ENCODE peak calls at places on chromosome 14, in six cellular contexts. L, M, H, G, P and B are unnamed samples.

GRCh38 chr14:100132161-100132902 is 27.1 kb downstream of the DEGS2 start:
- DNase-seq in L (no peak), M (no peak), H (peak), G (no peak), P (peak), B (peak)

GRCh38 chr14:89221109-89221508 is 195.9 kb downstream of the FOXN3 start:
- DNase-seq in L (no peak), M (no peak), H (peak), G (no peak), P (peak), B (no peak)

GRCh38 chr14:32077081-32078029 is at the start of gene ARHGAP5:
- DNase-seq in L (peak), M (peak), H (peak), G (peak), P (no peak), B (peak)

GRCh38 chr14:61568572-61569011 is 126.7 kb upstream of the HIF1A start:
- DNase-seq in L (peak), M (peak), H (no peak), G (peak), P (no peak), B (peak)

GRCh38 chr14:96090441-96091148 is 51.4 kb downstream of the C14orf132 start:
- DNase-seq in L (no peak), M (no peak), H (peak), G (no peak), P (peak), B (no peak)

GRCh38 chr14:101069666-101070362 is 166.3 kb upstream of the RTL1 start:
- DNase-seq in L (no peak), M (no peak), H (no peak), G (no peak), P (no peak), B (no peak)

GRCh38 chr14:70660967-70661871 is 19.5 kb downstream of the TTC9 start:
- DNase-seq in L (no peak), M (no peak), H (no peak), G (no peak), P (no peak), B (no peak)

GRCh38 chr14:28264306-28264705 is 502.3 kb upstream of the FOXG1 start:
- DNase-seq in L (no peak), M (no peak), H (peak), G (no peak), P (no peak), B (no peak)

GRCh38 chr14:72736348-72736747 is 157.6 kb downstream of the DPF3 start:
- DNase-seq in L (no peak), M (no peak), H (peak), G (no peak), P (peak), B (peak)

GRCh38 chr14:60732840-60733483 is 1.6 kb upstream of the MNAT1 start:
- DNase-seq in L (no peak), M (no peak), H (no peak), G (no peak), P (no peak), B (no peak)

GRCh38 chr14:95413289-95414215 is 93.8 kb upstream of the CLMN start:
- DNase-seq in L (no peak), M (no peak), H (no peak), G (no peak), P (no peak), B (no peak)

GRCh38 chr14:100591453-100592371 is 4.5 kb upstream of the BEGAIN start:
- DNase-seq in L (no peak), M (no peak), H (no peak), G (no peak), P (no peak), B (no peak)

GRCh38 chr14:23564181-23564812 is 3.3 kb downstream of the AP1G2 start:
- DNase-seq in L (no peak), M (no peak), H (no peak), G (no peak), P (no peak), B (no peak)

GRCh38 chr14:54713364-54713763 is 146.4 kb downstream of the SAMD4A start:
- DNase-seq in L (no peak), M (no peak), H (no peak), G (no peak), P (peak), B (no peak)

GRCh38 chr14:99838555-99839193 is 45.5 kb downstream of the EML1 start:
- DNase-seq in L (peak), M (no peak), H (peak), G (no peak), P (peak), B (no peak)

GRCh38 chr14:53032161-53032803 is 81.4 kb upstream of the FERMT2 start:
- DNase-seq in L (no peak), M (no peak), H (peak), G (no peak), P (peak), B (peak)

GRCh38 chr14:22837750-22838538 is 1.6 kb downstream of the MMP14 start:
- DNase-seq in L (no peak), M (peak), H (peak), G (no peak), P (peak), B (peak)

GRCh38 chr14:99215277-99215676 is 56.7 kb downstream of the BCL11B start:
- DNase-seq in L (no peak), M (no peak), H (peak), G (no peak), P (peak), B (peak)

GRCh38 chr14:48129472-48129871 is 454.1 kb upstream of the MDGA2 start:
- DNase-seq in L (no peak), M (no peak), H (no peak), G (no peak), P (no peak), B (no peak)

GRCh38 chr14:73949752-73950734 is at the start of the genes COQ6 and FAM161B:
- DNase-seq in L (peak), M (peak), H (peak), G (peak), P (peak), B (peak)

GRCh38 chr14:37594238-37594915 is 672 bp downstream of the FOXA1 start:
- DNase-seq in L (peak), M (peak), H (peak), G (no peak), P (peak), B (peak)

GRCh38 chr14:99352688-99353280 is 80.8 kb upstream of the BCL11B start:
- DNase-seq in L (no peak), M (no peak), H (no peak), G (no peak), P (no peak), B (no peak)

GRCh38 chr14:100428727-100429126 is 105.6 kb downstream of the SLC25A47 start:
- DNase-seq in L (no peak), M (no peak), H (peak), G (no peak), P (peak), B (peak)

GRCh38 chr14:54610051-54610977 is 43.4 kb downstream of the SAMD4A start:
- DNase-seq in L (no peak), M (no peak), H (peak), G (no peak), P (peak), B (no peak)

GRCh38 chr14:67524152-67524963 is 8.7 kb upstream of the PLEKHH1 start:
- DNase-seq in L (no peak), M (no peak), H (peak), G (no peak), P (no peak), B (peak)

GRCh38 chr14:89720076-89720687 is 234.3 kb downstream of the EFCAB11 start:
- DNase-seq in L (no peak), M (no peak), H (no peak), G (no peak), P (no peak), B (no peak)

GRCh38 chr14:54769955-54770863 is 132.4 kb downstream of the GCH1 start:
- DNase-seq in L (no peak), M (no peak), H (no peak), G (no peak), P (no peak), B (no peak)

GRCh38 chr14:51552275-51552674 is 99.4 kb upstream of the FRMD6 start:
- DNase-seq in L (peak), M (no peak), H (no peak), G (no peak), P (no peak), B (peak)
- TF ChIP-seq CTCF in L (no peak), M (no peak), H (no peak), G (no peak), P (no peak), B (no peak)

DNA sequence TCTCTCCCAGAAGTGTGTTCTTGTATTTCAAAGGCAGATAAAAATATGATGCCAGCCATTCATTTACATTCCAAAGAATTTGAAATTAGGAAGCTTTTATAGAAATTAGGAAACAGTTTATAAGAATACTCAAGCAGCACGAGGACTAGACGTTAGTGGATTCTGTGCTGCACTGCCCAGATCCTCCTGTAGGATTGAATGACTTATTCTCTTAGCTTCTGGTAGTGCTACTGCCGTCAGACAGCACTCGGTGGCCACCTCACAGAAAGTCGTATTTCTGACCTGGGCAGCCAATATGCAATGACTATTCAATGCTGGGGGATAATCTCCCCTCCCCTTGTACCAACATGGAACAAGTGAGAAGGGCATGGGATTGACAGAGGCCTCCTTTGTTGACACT is 326.4 kb downstream of the RPL10L start:
- DNase-seq in L (no peak), M (no peak), H (no peak), G (no peak), P (no peak), B (no peak)
- TF ChIP-seq CTCF in L (no peak), M (no peak), H (no peak), G (no peak), P (no peak), B (no peak)

GRCh38 chr14:57189070-57189469 is 79.6 kb downstream of the EXOC5 start:
- DNase-seq in L (no peak), M (no peak), H (peak), G (no peak), P (peak), B (no peak)
- TF ChIP-seq CTCF in L (no peak), M (no peak), H (peak), G (no peak), P (peak), B (no peak)

GRCh38 chr14:104171948-104172347 is 33.6 kb downstream of the KIF26A start:
- DNase-seq in L (no peak), M (no peak), H (no peak), G (no peak), P (no peak), B (no peak)

GRCh38 chr14:104172349-104172748 is 34.0 kb downstream of the KIF26A start:
- DNase-seq in L (no peak), M (no peak), H (no peak), G (no peak), P (no peak), B (no peak)

GRCh38 chr14:104171029-104171697 is 32.8 kb downstream of the KIF26A start:
- DNase-seq in L (no peak), M (no peak), H (no peak), G (no peak), P (no peak), B (peak)

GRCh38 chr14:104174051-104174450 is 35.7 kb downstream of the KIF26A start:
- DNase-seq in L (no peak), M (no peak), H (no peak), G (no peak), P (no peak), B (no peak)

GRCh38 chr14:104172880-104173279 is 34.5 kb downstream of the KIF26A start:
- DNase-seq in L (no peak), M (no peak), H (no peak), G (no peak), P (no peak), B (no peak)
- TF ChIP-seq CTCF in L (no peak), M (no peak), H (no peak), G (no peak), P (no peak), B (no peak)

GRCh38 chr14:55843718-55844403 is 263.9 kb downstream of the KTN1 start:
- DNase-seq in L (no peak), M (no peak), H (peak), G (no peak), P (peak), B (no peak)
- TF ChIP-seq CTCF in L (peak), M (peak), H (peak), G (no peak), P (peak), B (peak)

DNA sequence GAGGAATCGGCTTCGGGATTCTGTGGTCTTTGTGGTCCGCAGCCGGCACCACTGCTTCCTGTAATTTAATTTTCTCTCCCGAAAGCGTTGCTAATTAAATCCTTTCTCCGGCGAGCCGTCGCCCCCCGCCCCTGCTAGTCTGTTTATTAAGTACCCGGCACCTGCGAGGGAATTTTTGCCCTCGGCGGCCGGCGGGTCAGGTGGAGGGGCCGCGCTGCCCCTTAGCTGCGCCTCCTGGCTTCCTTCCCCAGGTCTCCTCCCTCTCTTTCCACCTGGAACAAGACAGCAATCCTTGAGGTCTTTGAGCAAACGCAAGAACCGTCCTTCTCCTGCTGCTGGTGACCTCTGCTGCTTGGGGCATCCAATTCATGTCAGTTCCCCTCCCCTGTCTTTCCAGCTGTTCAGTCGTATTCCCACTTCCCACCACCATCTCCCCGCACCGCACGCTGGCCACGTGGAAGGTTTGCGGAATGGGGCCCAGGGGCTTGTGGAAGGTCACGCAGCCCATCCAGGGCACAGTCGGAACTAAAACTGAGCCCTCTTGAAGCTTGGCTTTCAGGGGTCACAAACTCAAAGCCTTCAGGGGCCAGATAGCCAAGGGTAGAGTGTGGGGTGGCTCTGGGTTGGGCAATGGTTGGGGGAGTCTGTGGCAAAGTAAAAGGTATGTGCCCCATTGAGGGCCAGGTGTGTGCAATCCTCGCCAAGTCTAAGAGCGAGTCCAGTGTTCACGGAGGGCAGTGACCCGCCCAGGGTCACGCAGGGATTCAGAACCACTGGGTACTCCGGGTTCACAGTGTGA is 16.1 kb downstream of the ZDHHC22 start:
- DNase-seq in L (no peak), M (no peak), H (no peak), G (no peak), P (no peak), B (no peak)
- TF ChIP-seq CTCF in L (peak), M (no peak), H (no peak), G (no peak), P (no peak), B (no peak)